ENCODE peak calls at places on chromosome 20, in nine cellular contexts. Z is GM06990; Y is testis; A is natural killer cell treated with Interleukin-12 subunit alpha and Interleukin-12 subunit beta and Interleukin-15 and Interleukin-18, amount 100 ng/mL, for 72 hours; T is epithelial cell of prostate; S is stimulated activated CD8-positive, alpha-beta memory T cell treated with anti-CD3 and anti-CD28 coated beads, Interleukin-12 subunit alpha, Interleukin-12 subunit beta, amount 100 ng/mL, for 4 hours; M is breast epithelium; W is GM20000; J is KG1. R is an unnamed sample.

GRCh38 chr20:62735331-62735821 is 26.7 kb downstream of the NTSR1 start:
- DNase-seq in Z (no peak), Y (no peak), A (peak), T (no peak), S (no peak), M (no peak), W (no peak), J (peak), R (no peak)

GRCh38 chr20:57438552-57438951 is 47.4 kb downstream of the RBM38 start:
- DNase-seq in Z (no peak), Y (no peak), A (no peak), T (no peak), S (no peak), M (no peak), W (no peak), J (no peak), R (no peak)

GRCh38 chr20:461254-462198 is 807 bp downstream of the TBC1D20 start:
- DNase-seq in Z (peak), Y (peak), A (peak), T (no peak), S (peak), M (no peak), W (no peak), J (peak), R (peak)

GRCh38 chr20:19711126-19711525 is 46.9 kb upstream of the RIN2 start:
- DNase-seq in Z (no peak), Y (no peak), A (no peak), T (no peak), S (no peak), M (no peak), W (no peak), J (no peak), R (no peak)

GRCh38 chr20:40763646-40764295 is 74.7 kb upstream of the MAFB start:
- DNase-seq in Z (no peak), Y (no peak), A (no peak), T (no peak), S (no peak), M (peak), W (no peak), J (no peak), R (no peak)

GRCh38 chr20:58125726-58126125 is 102.7 kb downstream of the ANKRD60 start:
- DNase-seq in Z (no peak), Y (no peak), A (no peak), T (no peak), S (no peak), M (no peak), W (no peak), J (no peak), R (no peak)

GRCh38 chr20:41476013-41476441 is 109.4 kb upstream of the EMILIN3 start:
- DNase-seq in Z (no peak), Y (peak), A (no peak), T (peak), S (no peak), M (peak), W (no peak), J (no peak), R (peak)

GRCh38 chr20:54172856-54173652 is 732 bp downstream of the CYP24A1 start:
- DNase-seq in Z (peak), Y (no peak), A (no peak), T (no peak), S (no peak), M (no peak), W (no peak), J (no peak), R (no peak)

GRCh38 chr20:41261790-41262717 is 55.5 kb downstream of the ZHX3 start:
- DNase-seq in Z (no peak), Y (no peak), A (no peak), T (peak), S (no peak), M (no peak), W (no peak), J (no peak), R (no peak)

GRCh38 chr20:49568491-49569151 is 684 bp upstream of the PTGIS start:
- DNase-seq in Z (no peak), Y (no peak), A (no peak), T (no peak), S (no peak), M (no peak), W (peak), J (no peak), R (no peak)

GRCh38 chr20:1130058-1130694 is 11.8 kb downstream of the PSMF1 start:
- DNase-seq in Z (no peak), Y (no peak), A (no peak), T (no peak), S (no peak), M (no peak), W (no peak), J (no peak), R (no peak)

GRCh38 chr20:41204304-41205265 is 67.2 kb downstream of the PLCG1 start:
- DNase-seq in Z (no peak), Y (no peak), A (no peak), T (no peak), S (no peak), M (no peak), W (no peak), J (no peak), R (no peak)

GRCh38 chr20:48944663-48945297 is 23.3 kb downstream of the ARFGEF2 start:
- DNase-seq in Z (no peak), Y (no peak), A (no peak), T (no peak), S (no peak), M (no peak), W (no peak), J (no peak), R (no peak)

GRCh38 chr20:32458061-32458836 is 100.1 kb downstream of the ASXL1 start:
- DNase-seq in Z (no peak), Y (no peak), A (no peak), T (no peak), S (no peak), M (no peak), W (no peak), J (no peak), R (no peak)

GRCh38 chr20:3541887-3542721 is 71.3 kb downstream of the ATRN start:
- DNase-seq in Z (no peak), Y (peak), A (no peak), T (no peak), S (no peak), M (no peak), W (no peak), J (no peak), R (no peak)

GRCh38 chr20:13302647-13303425 is 81.8 kb downstream of the ISM1 start:
- DNase-seq in Z (no peak), Y (peak), A (no peak), T (no peak), S (no peak), M (no peak), W (peak), J (no peak), R (peak)

GRCh38 chr20:32158943-32159660 is 48.4 kb downstream of the PLAGL2 start:
- DNase-seq in Z (no peak), Y (no peak), A (no peak), T (peak), S (no peak), M (no peak), W (no peak), J (no peak), R (no peak)

GRCh38 chr20:25233016-25233772 is 14.7 kb upstream of the PYGB start:
- DNase-seq in Z (no peak), Y (peak), A (peak), T (no peak), S (no peak), M (peak), W (no peak), J (no peak), R (peak)

GRCh38 chr20:63957690-63958441 is 1.6 kb upstream of the UCKL1 start:
- DNase-seq in Z (no peak), Y (no peak), A (no peak), T (no peak), S (no peak), M (no peak), W (no peak), J (no peak), R (no peak)

GRCh38 chr20:62482970-62483369 is 7.2 kb upstream of the GATA5 start:
- DNase-seq in Z (no peak), Y (no peak), A (no peak), T (no peak), S (no peak), M (no peak), W (no peak), J (no peak), R (no peak)

GRCh38 chr20:47456952-47457724 is 44.5 kb upstream of the NCOA3 start:
- DNase-seq in Z (no peak), Y (no peak), A (no peak), T (no peak), S (no peak), M (no peak), W (no peak), J (no peak), R (no peak)